ENCODE peak calls at places on chromosome 10, in four cellular contexts. L is H1, B is HCT116, E is GM12878. S is an unnamed sample.

GRCh38 chr10:110411047-110411410 is 86.7 kb upstream of the DUSP5 start:
- DNase-seq in B (peak; percentile 78), L (no peak), E (no peak), S (no peak)

GRCh38 chr10:25026463-25026862 is 10.1 kb downstream of the THNSL1 start:
- DNase-seq in B (no peak), E (no peak), L (no peak), S (peak; percentile 14)

GRCh38 chr10:55629792-55630490 is 731.1 kb downstream of the ZWINT start:
- DNase-seq in B (no peak), L (no peak), E (no peak), S (no peak)

GRCh38 chr10:124632566-124632965 is 111.6 kb downstream of the FAM53B start:
- DNase-seq in L (no peak), E (no peak), B (no peak), S (no peak)

GRCh38 chr10:7611909-7612308 is 54.9 kb downstream of the ITIH5 start:
- DNase-seq in B (no peak), E (no peak), L (no peak), S (no peak)

GRCh38 chr10:79256264-79256806 is 90.9 kb upstream of the PPIF start:
- DNase-seq in B (no peak), L (no peak), E (no peak), S (no peak)

GRCh38 chr10:130479906-130480305 is 343.7 kb downstream of the GLRX3 start:
- DNase-seq in B (no peak), L (no peak), E (no peak), S (no peak)

GRCh38 chr10:113493195-113493594 is 59.7 kb upstream of the HABP2 start:
- DNase-seq in B (no peak), L (no peak), E (no peak), S (no peak)

GRCh38 chr10:123227706-123228105 is 73.5 kb downstream of the BUB3 start:
- DNase-seq in L (no peak), E (no peak), B (no peak), S (no peak)

GRCh38 chr10:11318812-11319598 is 292.4 kb downstream of the USP6NL start:
- DNase-seq in L (no peak), E (no peak), B (no peak), S (no peak)

GRCh38 chr10:133379801-133380666 is 972 bp downstream of the PAOX start:
- DNase-seq in L (no peak), E (no peak), B (no peak), S (no peak)

GRCh38 chr10:78513330-78513729 is 479.7 kb downstream of the RPS24 start:
- DNase-seq in E (no peak), B (no peak), L (no peak), S (no peak)

GRCh38 chr10:35390441-35390840 is 54.1 kb downstream of the CCNY start:
- DNase-seq in B (no peak), E (no peak), L (no peak), S (no peak)

GRCh38 chr10:22723343-22723779 is 9.0 kb upstream of the PIP4K2A start:
- DNase-seq in L (no peak), B (no peak), E (peak; percentile 78), S (no peak)

GRCh38 chr10:34716958-34717357 is 98.1 kb downstream of the PARD3 start:
- DNase-seq in B (no peak), L (no peak), E (no peak), S (no peak)

GRCh38 chr10:19480296-19480695 is 335.9 kb upstream of the PLXDC2 start:
- DNase-seq in B (no peak), L (no peak), E (no peak), S (no peak)

GRCh38 chr10:125343118-125343752 is 182.9 kb upstream of the CTBP2 start:
- DNase-seq in B (peak; percentile 51), E (no peak), L (no peak), S (peak; percentile 9)

GRCh38 chr10:48522011-48522765 is 82.7 kb downstream of the ARHGAP22 start:
- DNase-seq in B (no peak), L (no peak), E (no peak), S (no peak)

GRCh38 chr10:114272696-114273095 is 33.6 kb downstream of the VWA2 start:
- DNase-seq in E (no peak), L (no peak), B (no peak), S (no peak)

GRCh38 chr10:24209421-24209770 is 458 bp downstream of the KIAA1217 start:
- DNase-seq in E (no peak), B (no peak), L (no peak), S (no peak)

GRCh38 chr10:10131984-10132383 is 885.7 kb upstream of the CELF2 start:
- DNase-seq in E (no peak), B (no peak), L (no peak), S (no peak)

DNA sequence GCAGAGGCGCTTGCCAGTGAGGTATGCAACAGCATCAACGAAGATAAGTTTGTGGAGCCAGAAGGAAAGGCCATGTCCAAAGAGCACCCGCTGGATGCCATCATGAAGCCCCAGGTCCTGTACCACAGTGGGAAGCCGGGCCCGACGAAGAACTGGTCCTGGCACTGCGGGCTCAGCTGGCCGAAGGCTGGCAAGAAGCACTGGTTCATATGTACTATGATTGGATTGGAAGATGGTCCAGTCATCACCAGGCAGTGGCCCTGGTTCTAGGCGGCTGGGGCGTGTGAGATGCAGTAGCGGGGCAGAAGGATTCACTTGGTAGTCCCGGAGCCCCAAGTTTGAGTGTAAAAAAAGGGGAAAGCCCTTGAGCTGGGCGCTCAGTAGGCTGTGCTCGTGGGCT is 3.9 kb downstream of the NDST2 start:
- DNase-seq in E (no peak), L (no peak), B (no peak), S (no peak)
- H3K4me2 ChIP-seq in E (no peak overlapping the region), L (no peak overlapping the region), B (no peak overlapping the region), S (no peak overlapping the region)

GRCh38 chr10:30812018-30812851 is 182.7 kb upstream of the LYZL2 start:
- DNase-seq in B (no peak), L (no peak), E (no peak), S (no peak)
- TF ChIP-seq EGR1 in B (no peak), L (no peak), E (no peak), S (no peak)

GRCh38 chr10:88849224-88849623 is 2.4 kb downstream of the ANKRD22 start:
- DNase-seq in E (no peak), L (no peak), B (no peak), S (no peak)
- H3K4me2 ChIP-seq in E (no peak overlapping the region), L (no peak overlapping the region), B (peak overlapping the region; percentile 64), S (no peak overlapping the region)

DNA sequence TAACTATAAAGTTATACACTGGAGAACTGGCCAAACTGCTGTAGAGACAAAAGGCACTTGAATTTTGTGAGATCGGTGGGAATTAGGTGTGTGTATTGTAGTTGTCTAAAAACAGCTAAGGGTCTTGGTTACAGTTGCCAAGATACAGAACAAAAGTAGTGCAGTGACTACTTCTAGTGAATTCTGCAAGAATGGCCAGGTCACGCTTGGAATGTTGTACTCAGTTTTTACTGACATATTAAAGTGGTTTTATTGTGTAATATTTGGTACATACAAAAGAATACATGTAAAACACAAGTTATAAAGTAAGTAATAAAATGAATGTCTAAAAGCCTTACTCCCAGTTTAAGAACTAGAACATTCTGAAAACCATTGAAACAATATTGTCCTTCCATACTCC is 42.4 kb downstream of the PRPF18 start:
- DNase-seq in B (no peak), E (no peak), L (no peak), S (no peak)
- TF ChIP-seq EGR1 in B (no peak), E (no peak), L (no peak), S (no peak)

DNA sequence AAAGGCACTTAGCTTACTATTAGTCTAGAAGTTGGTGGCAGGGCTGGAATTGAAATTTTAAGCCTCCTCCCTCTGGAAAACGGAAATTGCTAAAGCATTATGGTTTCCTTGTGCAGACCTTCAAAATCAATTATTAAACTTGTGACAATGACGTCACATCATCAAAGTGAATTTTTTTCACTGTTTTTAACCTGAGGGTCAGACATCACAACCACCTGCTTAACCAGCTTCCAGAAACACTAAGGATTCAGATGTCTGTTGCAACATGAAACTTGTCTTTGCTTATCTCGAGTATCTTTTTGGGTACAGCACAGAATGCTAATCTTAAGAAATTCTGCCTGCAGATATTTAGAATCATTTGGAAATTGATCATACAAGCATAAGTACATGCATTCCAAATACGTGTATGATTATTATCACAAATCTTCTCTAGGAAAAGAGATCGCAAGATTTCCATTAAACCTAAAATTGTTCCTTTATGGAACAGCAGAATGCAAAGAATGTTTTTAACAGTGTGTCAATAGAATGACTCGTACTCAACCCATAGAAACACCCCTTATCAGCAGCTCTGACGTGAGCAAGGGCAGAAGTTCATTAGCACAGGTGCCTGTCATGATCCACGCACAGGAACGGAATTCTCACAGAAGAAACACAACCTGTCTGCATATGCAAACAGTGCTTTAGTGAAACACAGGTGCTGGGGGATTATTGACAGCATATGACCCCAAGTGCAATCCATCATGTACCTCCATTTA is 4.1 kb upstream of the GTPBP4 start:
- DNase-seq in B (no peak), E (no peak), L (no peak), S (no peak)
- H3K4me2 ChIP-seq in B (peak overlapping the region; percentile 2), E (no peak overlapping the region), L (no peak overlapping the region), S (no peak overlapping the region)

GRCh38 chr10:5460468-5461200 is 38.7 kb downstream of the CALML5 start:
- DNase-seq in E (no peak), L (no peak), B (no peak), S (no peak)
- TF ChIP-seq EGR1 in E (no peak), L (no peak), B (no peak), S (no peak)

S was measured in K562.